ENCODE peak calls at places on chromosome 11, in four cellular contexts. G, Y, B and Z are unnamed samples.

GRCh38 chr11:108906826-108907225 is 242.0 kb downstream of the DDX10 start:
- DNase-seq in G (no peak), Y (no peak), B (no peak), Z (no peak)

GRCh38 chr11:19646921-19647320 is 65.7 kb upstream of the NAV2 start:
- DNase-seq in G (no peak), Y (no peak), B (no peak), Z (no peak)

GRCh38 chr11:90908074-90908473 is 685.2 kb upstream of the CHORDC1 start:
- DNase-seq in G (no peak), Y (no peak), B (no peak), Z (no peak)

GRCh38 chr11:16909375-16910035 is 104.7 kb downstream of the PLEKHA7 start:
- DNase-seq in G (no peak), Y (peak), B (no peak), Z (no peak)

GRCh38 chr11:132052904-132053303 is 682.5 kb downstream of the NTM start:
- DNase-seq in G (no peak), Y (no peak), B (no peak), Z (no peak)

GRCh38 chr11:68632802-68633201 is 51.5 kb upstream of the GAL start:
- DNase-seq in G (peak), Y (no peak), B (peak), Z (peak)

GRCh38 chr11:43917851-43918250 is 24.6 kb upstream of the C11orf96 start:
- DNase-seq in G (no peak), Y (no peak), B (no peak), Z (no peak)

GRCh38 chr11:19730373-19730772 is 17.7 kb downstream of the NAV2 start:
- DNase-seq in G (no peak), Y (no peak), B (no peak), Z (no peak)

GRCh38 chr11:33869511-33870422 is 22.1 kb downstream of the LMO2 start:
- DNase-seq in G (peak), Y (no peak), B (no peak), Z (peak)

GRCh38 chr11:127898422-127899365 is 688.7 kb downstream of the ETS1 start:
- DNase-seq in G (no peak), Y (no peak), B (no peak), Z (no peak)

GRCh38 chr11:12765428-12765827 is 91.2 kb downstream of the TEAD1 start:
- DNase-seq in G (no peak), Y (no peak), B (no peak), Z (no peak)

GRCh38 chr11:70650075-70650909 is 252.0 kb downstream of the CTTN start:
- DNase-seq in G (peak), Y (no peak), B (peak), Z (peak)
- TF ChIP-seq FOXM1 in G (no peak), Y (no peak), B (peak), Z (no peak)

GRCh38 chr11:2208691-2209369 is 37.2 kb upstream of the TH start:
- DNase-seq in G (no peak), Y (no peak), B (peak), Z (no peak)
- TF ChIP-seq TARDBP in G (no peak), Y (no peak), B (no peak), Z (no peak)

GRCh38 chr11:45871638-45872037 is 13.8 kb upstream of the MAPK8IP1 start:
- DNase-seq in G (no peak), Y (no peak), B (no peak), Z (no peak)
- TF ChIP-seq BHLHE40 in G (no peak), Y (no peak), B (no peak), Z (no peak)

GRCh38 chr11:26958005-26958404 is 35.9 kb upstream of the FIBIN start:
- DNase-seq in G (no peak), Y (no peak), B (no peak), Z (no peak)

GRCh38 chr11:26951849-26952515 is 41.9 kb upstream of the FIBIN start:
- DNase-seq in G (no peak), Y (no peak), B (no peak), Z (no peak)

GRCh38 chr11:26949846-26950245 is 44.1 kb upstream of the FIBIN start:
- DNase-seq in G (no peak), Y (no peak), B (no peak), Z (no peak)

GRCh38 chr11:26950260-26950719 is 43.6 kb upstream of the FIBIN start:
- DNase-seq in G (no peak), Y (no peak), B (no peak), Z (no peak)

GRCh38 chr11:26953770-26954392 is 40.0 kb upstream of the FIBIN start:
- DNase-seq in G (no peak), Y (no peak), B (no peak), Z (no peak)
- TF ChIP-seq FOXM1 in G (no peak), Y (no peak), B (no peak), Z (no peak)

GRCh38 chr11:72736452-72737069 is 15.6 kb downstream of the ARAP1 start:
- DNase-seq in G (peak), Y (no peak), B (no peak), Z (no peak)

GRCh38 chr11:72738199-72739141 is 13.7 kb downstream of the ARAP1 start:
- DNase-seq in G (peak), Y (no peak), B (no peak), Z (no peak)

GRCh38 chr11:72732329-72732728 is 19.9 kb downstream of the ARAP1 start:
- DNase-seq in G (no peak), Y (no peak), B (no peak), Z (no peak)

GRCh38 chr11:72737341-72737740 is 14.9 kb downstream of the ARAP1 start:
- DNase-seq in G (no peak), Y (no peak), B (no peak), Z (no peak)

DNA sequence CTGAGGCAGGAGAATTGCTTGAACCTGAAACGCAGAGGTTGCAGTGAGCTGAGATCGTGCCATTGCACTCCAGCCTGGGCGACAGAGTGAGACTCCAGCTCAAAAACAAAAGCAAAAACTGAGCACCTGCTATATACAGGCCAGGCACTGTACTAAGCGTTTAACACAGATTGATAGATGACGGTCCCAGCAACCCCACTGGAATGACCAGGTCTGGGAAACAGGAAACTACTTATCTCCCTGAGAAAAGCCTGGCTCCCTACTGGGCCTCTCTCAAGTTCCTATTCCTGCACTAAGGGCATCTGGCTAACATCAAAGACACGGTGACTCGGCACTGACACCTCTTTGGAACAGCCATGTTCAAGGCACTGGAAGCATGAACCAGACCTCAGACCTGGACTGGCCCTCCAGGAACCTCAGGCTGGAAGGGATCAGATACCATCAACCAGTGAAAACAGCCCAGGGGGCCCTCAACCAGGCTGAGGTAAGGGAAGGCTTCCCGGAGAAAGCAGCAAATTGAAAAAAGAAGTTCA is 16.6 kb downstream of the ARAP1 start:
- DNase-seq in G (peak), Y (no peak), B (peak), Z (peak)
- TF ChIP-seq TARDBP in G (no peak), Y (no peak), B (no peak), Z (no peak)

GRCh38 chr11:119668685-119669084 is 60.3 kb downstream of the NECTIN1 start:
- DNase-seq in G (no peak), Y (no peak), B (no peak), Z (no peak)

GRCh38 chr11:119673389-119674336 is 55.3 kb downstream of the NECTIN1 start:
- DNase-seq in G (peak), Y (peak), B (no peak), Z (no peak)

GRCh38 chr11:119671048-119671447 is 58.0 kb downstream of the NECTIN1 start:
- DNase-seq in G (no peak), Y (no peak), B (no peak), Z (no peak)

GRCh38 chr11:119672597-119672996 is 56.4 kb downstream of the NECTIN1 start:
- DNase-seq in G (no peak), Y (no peak), B (no peak), Z (no peak)

GRCh38 chr11:119671561-119672015 is 57.4 kb downstream of the NECTIN1 start:
- DNase-seq in G (no peak), Y (no peak), B (no peak), Z (no peak)
- TF ChIP-seq BHLHE40 in G (no peak), Y (no peak), B (no peak), Z (no peak)

GRCh38 chr11:10139081-10139480 is 154.9 kb downstream of the SBF2 start:
- DNase-seq in G (no peak), Y (no peak), B (no peak), Z (no peak)

GRCh38 chr11:10134975-10135481 is 159.0 kb downstream of the SBF2 start:
- DNase-seq in G (no peak), Y (no peak), B (no peak), Z (no peak)

GRCh38 chr11:10144954-10145353 is 149.1 kb downstream of the SBF2 start:
- DNase-seq in G (no peak), Y (no peak), B (no peak), Z (no peak)

DNA sequence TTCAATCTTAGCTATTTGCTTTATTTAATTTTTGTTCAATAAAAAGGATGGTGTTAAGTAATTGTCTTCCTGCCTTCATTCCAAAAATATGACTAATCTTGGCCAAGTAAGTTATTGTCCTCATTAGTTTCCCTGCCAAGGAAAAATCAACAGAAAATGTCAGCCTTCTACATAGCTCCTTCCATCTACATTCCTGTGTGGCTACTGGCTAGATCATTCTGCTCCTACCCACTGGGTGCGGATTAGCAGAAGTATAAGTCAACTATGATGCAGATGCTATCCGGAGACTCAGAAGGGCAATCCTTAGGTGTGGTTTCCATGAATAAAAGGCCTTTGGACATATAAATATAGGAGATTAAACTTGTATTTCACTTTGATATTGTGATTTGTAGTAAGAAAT is 154.4 kb downstream of the SBF2 start:
- DNase-seq in G (no peak), Y (no peak), B (no peak), Z (no peak)
- TF ChIP-seq FOXM1 in G (no peak), Y (no peak), B (no peak), Z (no peak)

GRCh38 chr11:1564535-1565172 is 7.4 kb downstream of the DUSP8 start:
- DNase-seq in G (peak), Y (no peak), B (no peak), Z (peak)
- TF ChIP-seq TARDBP in G (no peak), Y (no peak), B (no peak), Z (no peak)